ENCODE peak calls at places on chromosomes 13 and 19, in five cellular contexts. A is K562, J is A549, U is IMR-90, T is HepG2. M is an unnamed sample.
A peak's percentile ranks its signal among the peaks of the same experiment; 100 is the strongest.

GRCh38 chr19:19554074-19555023 is 16.3 kb downstream of the CILP2 start:
- DNase-seq in A (peak; percentile 82), J (no peak), U (peak; percentile 21), T (no peak), M (no peak)

GRCh38 chr19:1394252-1395193 is 6.8 kb downstream of the GAMT start:
- DNase-seq in A (peak; percentile 37), J (no peak), U (no peak), T (no peak), M (no peak)

GRCh38 chr19:8089664-8090601 is 37.4 kb downstream of the CCL25 start:
- DNase-seq in A (peak; percentile 39), J (no peak), U (no peak), T (no peak), M (no peak)

GRCh38 chr13:102555914-102556553 is 40.8 kb upstream of the TPP2 start:
- DNase-seq in A (peak; percentile 11), J (peak; percentile 15), U (peak; percentile 26), T (peak; percentile 18), M (no peak)

GRCh38 chr19:42114412-42114811 is 17.8 kb downstream of the POU2F2 start:
- DNase-seq in A (no peak), J (no peak), U (no peak), T (no peak), M (no peak)

GRCh38 chr13:65932587-65933239 is 1297.4 kb downstream of the PCDH9 start:
- DNase-seq in A (no peak), J (no peak), U (peak; percentile 7), T (no peak), M (no peak)

GRCh38 chr13:112844879-112845278 is 124.1 kb upstream of the MCF2L start:
- DNase-seq in A (no peak), J (no peak), U (no peak), T (no peak), M (no peak)

GRCh38 chr19:17455711-17456123 is 5.0 kb downstream of the NXNL1 start:
- DNase-seq in A (no peak), J (no peak), U (no peak), T (no peak), M (no peak)

GRCh38 chr19:41175825-41176734 is 16.9 kb upstream of the CYP2S1 start:
- DNase-seq in A (no peak), J (peak; percentile 100), U (peak; percentile 76), T (peak; percentile 96), M (peak; percentile 75)

GRCh38 chr13:40438999-40439797 is 227.2 kb downstream of the FOXO1 start:
- DNase-seq in A (no peak), J (no peak), U (no peak), T (no peak), M (no peak)

GRCh38 chr19:40718774-40719391 is 2.0 kb downstream of the ITPKC start:
- DNase-seq in A (peak; percentile 67), J (peak; percentile 83), U (peak; percentile 40), T (peak; percentile 79), M (no peak)

GRCh38 chr13:65710514-65710913 is 1519.6 kb downstream of the PCDH9 start:
- DNase-seq in A (no peak), J (no peak), U (no peak), T (peak; percentile 28), M (no peak)

GRCh38 chr19:50317115-50317514 is 12.1 kb downstream of the KCNC3 start:
- DNase-seq in A (no peak), J (no peak), U (no peak), T (no peak), M (no peak)

GRCh38 chr13:44815507-44816074 is 173.7 kb downstream of the NUFIP1 start:
- DNase-seq in A (no peak), J (peak; percentile 75), U (peak; percentile 98), T (peak; percentile 92), M (no peak)

GRCh38 chr13:100796463-100796862 is 121.9 kb upstream of the TMTC4 start:
- DNase-seq in A (no peak), J (no peak), U (no peak), T (no peak), M (no peak)

GRCh38 chr13:30932481-30933333 is at the start of gene TEX26:
- DNase-seq in A (no peak), J (no peak), U (no peak), T (no peak), M (peak; percentile 46)

GRCh38 chr13:112814905-112815585 is 125.2 kb downstream of the ATP11A start:
- DNase-seq in A (no peak), J (no peak), U (peak; percentile 44), T (no peak), M (no peak)

GRCh38 chr19:8922591-8922990 is 87.6 kb downstream of the MUC16 start:
- DNase-seq in A (peak; percentile 32), J (no peak), U (no peak), T (no peak), M (no peak)

GRCh38 chr13:53411443-53411842 is 382.8 kb downstream of the OLFM4 start:
- DNase-seq in A (no peak), J (no peak), U (no peak), T (no peak), M (no peak)

GRCh38 chr13:58869566-58869965 is 1238.0 kb downstream of the PCDH17 start:
- DNase-seq in A (no peak), J (no peak), U (no peak), T (no peak), M (no peak)

GRCh38 chr13:88051746-88052482 is 380.7 kb downstream of the SLITRK5 start:
- DNase-seq in A (no peak), J (no peak), U (no peak), T (no peak), M (no peak)

GRCh38 chr19:45103200-45103624 is 10.2 kb downstream of the PPP1R37 start:
- DNase-seq in A (no peak), J (no peak), U (no peak), T (no peak), M (no peak)

GRCh38 chr13:112696001-112696868 is 6.4 kb downstream of the ATP11A start:
- DNase-seq in A (no peak), J (no peak), U (no peak), T (no peak), M (no peak)

GRCh38 chr13:97492257-97492656 is 58.3 kb downstream of the RAP2A start:
- DNase-seq in A (no peak), J (no peak), U (no peak), T (peak; percentile 39), M (no peak)

GRCh38 chr19:29673451-29674371 is 8.4 kb downstream of the PLEKHF1 start:
- DNase-seq in A (no peak), J (no peak), U (no peak), T (no peak), M (no peak)

GRCh38 chr19:29672319-29672932 is 7.2 kb downstream of the PLEKHF1 start:
- DNase-seq in A (peak; percentile 4), J (no peak), U (no peak), T (no peak), M (no peak)

GRCh38 chr19:29670255-29670654 is 5.0 kb downstream of the PLEKHF1 start:
- DNase-seq in A (no peak), J (no peak), U (no peak), T (no peak), M (no peak)

GRCh38 chr19:29672933-29673336 is 7.7 kb downstream of the PLEKHF1 start:
- DNase-seq in A (no peak), J (no peak), U (no peak), T (no peak), M (no peak)

DNA sequence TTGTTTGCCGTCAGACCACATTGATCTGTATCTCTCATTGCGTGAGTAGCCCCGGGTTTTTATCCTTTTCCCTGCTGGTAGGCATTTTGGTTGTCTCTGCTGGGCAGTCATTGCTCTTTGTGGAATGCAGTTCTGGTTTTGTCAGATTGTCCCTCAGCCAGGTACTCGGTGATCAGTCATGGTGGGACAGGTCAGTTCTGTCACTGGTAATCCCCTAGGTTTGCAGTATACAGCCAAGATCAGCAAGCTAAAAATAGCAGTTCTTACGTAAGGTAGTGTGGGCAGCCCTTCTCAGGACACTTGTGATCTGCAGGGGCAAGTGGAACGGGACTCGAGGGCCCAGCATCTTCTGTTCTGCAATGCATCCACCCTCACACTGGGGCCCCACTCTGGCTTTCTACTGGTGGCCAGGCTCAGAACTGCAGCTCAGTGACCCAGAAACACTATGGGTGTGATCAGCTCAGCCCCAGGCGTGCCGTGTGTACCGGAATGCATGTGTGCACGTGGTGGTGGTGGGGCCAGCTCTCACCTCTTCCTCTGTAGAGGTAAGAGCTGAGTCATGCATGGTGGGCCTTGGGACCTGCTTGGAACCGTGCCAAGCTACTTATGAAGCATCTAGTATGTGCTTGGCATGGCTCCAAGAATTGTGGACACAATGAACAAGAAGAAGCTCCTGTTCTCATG is 6.3 kb downstream of the PLEKHF1 start:
- DNase-seq in A (peak; percentile 63), J (no peak), U (no peak), T (peak; percentile 76), M (no peak)
- TF ChIP-seq MAFK in A (no peak), J (peak; percentile 37), U (no peak), T (no peak), M (no peak)

GRCh38 chr19:57667220-57667619 is 1.5 kb upstream of the ZSCAN4 start:
- DNase-seq in A (no peak), J (no peak), U (no peak), T (no peak), M (no peak)

GRCh38 chr19:57675881-57676280 is 5.9 kb upstream of the ZNF551 start:
- DNase-seq in A (no peak), J (no peak), U (no peak), T (no peak), M (no peak)

GRCh38 chr19:57671124-57671895 is 2.6 kb downstream of the ZSCAN4 start:
- DNase-seq in A (no peak), J (no peak), U (no peak), T (no peak), M (no peak)

GRCh38 chr19:57668635-57669034 is at the start of gene ZSCAN4:
- DNase-seq in A (no peak), J (no peak), U (no peak), T (no peak), M (no peak)

DNA sequence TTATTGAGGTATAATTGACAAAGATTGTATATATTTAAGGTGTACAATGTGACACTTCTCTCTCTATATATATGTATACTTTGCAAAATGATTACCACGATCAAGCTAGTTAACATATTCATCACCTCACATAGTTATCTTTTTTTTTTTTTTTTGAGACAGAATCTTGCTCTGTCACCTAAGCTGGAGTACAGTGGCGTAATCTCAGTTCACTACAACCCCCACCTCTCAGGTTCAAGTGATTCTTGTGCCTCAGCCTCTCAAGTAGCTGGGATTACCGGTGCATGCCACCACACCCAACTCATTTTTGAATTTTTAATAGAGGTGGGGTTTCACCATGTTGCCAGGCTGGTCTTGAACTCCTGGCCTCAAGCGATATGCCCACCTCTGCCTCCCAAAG is 3.7 kb downstream of the ZSCAN4 start:
- DNase-seq in A (no peak), J (no peak), U (no peak), T (no peak), M (no peak)
- TF ChIP-seq MAFK in A (no peak), J (no peak), U (no peak), T (no peak), M (no peak)

DNA sequence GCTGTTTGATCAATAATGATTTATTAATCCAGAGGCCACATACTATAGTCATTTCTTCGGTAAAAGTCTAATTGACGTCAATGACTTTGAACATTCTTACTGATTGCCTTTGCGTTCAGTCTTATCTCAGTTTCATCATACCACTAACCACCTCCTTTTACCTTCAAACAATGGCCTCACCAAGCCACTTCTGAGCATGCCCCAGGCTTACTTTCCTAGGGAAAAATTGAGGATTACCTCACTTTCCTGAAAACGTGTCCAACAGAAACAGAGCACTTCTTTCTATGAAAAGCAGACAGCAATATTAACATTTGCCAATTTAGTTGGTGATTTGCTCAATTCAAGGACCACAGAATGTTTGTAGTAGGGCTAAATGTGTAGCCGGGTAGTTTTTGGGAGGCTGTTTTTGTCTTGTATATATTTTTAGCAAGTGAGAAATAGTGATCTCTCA is 157.6 kb downstream of the KLF5 start:
- DNase-seq in A (no peak), J (no peak), U (no peak), T (no peak), M (no peak)
- TF ChIP-seq MAFK in A (no peak), J (no peak), U (no peak), T (no peak), M (no peak)

GRCh38 chr19:53916004-53916403 is 6.9 kb downstream of the CACNG7 start:
- DNase-seq in A (no peak), J (no peak), U (no peak), T (no peak), M (no peak)
- TF ChIP-seq MAFK in A (no peak), J (no peak), U (no peak), T (no peak), M (no peak)